ENCODE peak calls at places on chromosomes 16 and 17, in nine cellular contexts. One of them, this sample, is unnamed.

GRCh38 chr17:5033352-5034015 is 1.7 kb downstream of the SLC52A1 start:
- DNase-seq in NCI-H1092 treated with DMSO at 0.1 percent for 48 hours: no peak
- DNase-seq in sciatic nerve: no peak
- DNase-seq in ACHN: no peak
- DNase-seq in RPMI7951: no peak
- DNase-seq in posterior vena cava: no peak
- DNase-seq in stimulated activated CD4-positive, alpha-beta T cell treated with anti-CD3 and anti-CD28 coated beads, Interleukin-4, amount 100 ng/mL, for 4 hours: no peak
- DNase-seq in AG04450: no peak
- DNase-seq in HT1080: no peak
- DNase-seq in this sample: no peak

GRCh38 chr16:86681440-86681838 is 103.1 kb downstream of the FOXL1 start:
- DNase-seq in NCI-H1092 treated with DMSO at 0.1 percent for 48 hours: no peak
- DNase-seq in sciatic nerve: no peak
- DNase-seq in ACHN: no peak
- DNase-seq in RPMI7951: peak
- DNase-seq in posterior vena cava: peak
- DNase-seq in stimulated activated CD4-positive, alpha-beta T cell treated with anti-CD3 and anti-CD28 coated beads, Interleukin-4, amount 100 ng/mL, for 4 hours: no peak
- DNase-seq in AG04450: no peak
- DNase-seq in HT1080: no peak
- DNase-seq in this sample: no peak

GRCh38 chr17:4999429-5000093 is 1.8 kb downstream of the KIF1C start:
- DNase-seq in NCI-H1092 treated with DMSO at 0.1 percent for 48 hours: no peak
- DNase-seq in sciatic nerve: no peak
- DNase-seq in ACHN: no peak
- DNase-seq in RPMI7951: no peak
- DNase-seq in posterior vena cava: peak
- DNase-seq in stimulated activated CD4-positive, alpha-beta T cell treated with anti-CD3 and anti-CD28 coated beads, Interleukin-4, amount 100 ng/mL, for 4 hours: no peak
- DNase-seq in AG04450: no peak
- DNase-seq in HT1080: no peak
- DNase-seq in this sample: no peak

GRCh38 chr16:47815655-47816054 is 340.1 kb downstream of the ABCC12 start:
- DNase-seq in NCI-H1092 treated with DMSO at 0.1 percent for 48 hours: no peak
- DNase-seq in sciatic nerve: no peak
- DNase-seq in ACHN: no peak
- DNase-seq in RPMI7951: peak
- DNase-seq in posterior vena cava: no peak
- DNase-seq in stimulated activated CD4-positive, alpha-beta T cell treated with anti-CD3 and anti-CD28 coated beads, Interleukin-4, amount 100 ng/mL, for 4 hours: no peak
- DNase-seq in AG04450: no peak
- DNase-seq in HT1080: peak
- DNase-seq in this sample: no peak

GRCh38 chr16:84281077-84281476 is 13.6 kb upstream of the WFDC1 start:
- DNase-seq in NCI-H1092 treated with DMSO at 0.1 percent for 48 hours: no peak
- DNase-seq in sciatic nerve: no peak
- DNase-seq in ACHN: peak
- DNase-seq in RPMI7951: peak
- DNase-seq in posterior vena cava: no peak
- DNase-seq in stimulated activated CD4-positive, alpha-beta T cell treated with anti-CD3 and anti-CD28 coated beads, Interleukin-4, amount 100 ng/mL, for 4 hours: no peak
- DNase-seq in AG04450: no peak
- DNase-seq in HT1080: no peak
- DNase-seq in this sample: no peak

GRCh38 chr17:47320879-47321502 is 2.8 kb upstream of the EFCAB13 start:
- DNase-seq in NCI-H1092 treated with DMSO at 0.1 percent for 48 hours: no peak
- DNase-seq in sciatic nerve: no peak
- DNase-seq in ACHN: no peak
- DNase-seq in RPMI7951: no peak
- DNase-seq in posterior vena cava: no peak
- DNase-seq in stimulated activated CD4-positive, alpha-beta T cell treated with anti-CD3 and anti-CD28 coated beads, Interleukin-4, amount 100 ng/mL, for 4 hours: no peak
- DNase-seq in AG04450: no peak
- DNase-seq in HT1080: no peak
- DNase-seq in this sample: no peak

GRCh38 chr16:3101018-3101840 is 2.1 kb upstream of the ZSCAN10 start:
- DNase-seq in NCI-H1092 treated with DMSO at 0.1 percent for 48 hours: peak
- DNase-seq in sciatic nerve: no peak
- DNase-seq in ACHN: peak
- DNase-seq in RPMI7951: no peak
- DNase-seq in posterior vena cava: no peak
- DNase-seq in stimulated activated CD4-positive, alpha-beta T cell treated with anti-CD3 and anti-CD28 coated beads, Interleukin-4, amount 100 ng/mL, for 4 hours: peak
- DNase-seq in AG04450: no peak
- DNase-seq in HT1080: no peak
- DNase-seq in this sample: no peak

GRCh38 chr17:38872671-38873385 is 3.0 kb downstream of the LASP1 start:
- DNase-seq in NCI-H1092 treated with DMSO at 0.1 percent for 48 hours: no peak
- DNase-seq in sciatic nerve: no peak
- DNase-seq in ACHN: no peak
- DNase-seq in RPMI7951: no peak
- DNase-seq in posterior vena cava: no peak
- DNase-seq in stimulated activated CD4-positive, alpha-beta T cell treated with anti-CD3 and anti-CD28 coated beads, Interleukin-4, amount 100 ng/mL, for 4 hours: no peak
- DNase-seq in AG04450: no peak
- DNase-seq in HT1080: no peak
- DNase-seq in this sample: no peak

GRCh38 chr16:68451656-68452055 is 3.3 kb upstream of the SMPD3 start:
- DNase-seq in NCI-H1092 treated with DMSO at 0.1 percent for 48 hours: no peak
- DNase-seq in sciatic nerve: no peak
- DNase-seq in ACHN: no peak
- DNase-seq in RPMI7951: no peak
- DNase-seq in posterior vena cava: no peak
- DNase-seq in stimulated activated CD4-positive, alpha-beta T cell treated with anti-CD3 and anti-CD28 coated beads, Interleukin-4, amount 100 ng/mL, for 4 hours: no peak
- DNase-seq in AG04450: no peak
- DNase-seq in HT1080: no peak
- DNase-seq in this sample: no peak

GRCh38 chr16:31528726-31529397 is 1.2 kb downstream of the AHSP start:
- DNase-seq in NCI-H1092 treated with DMSO at 0.1 percent for 48 hours: no peak
- DNase-seq in sciatic nerve: no peak
- DNase-seq in ACHN: peak
- DNase-seq in RPMI7951: no peak
- DNase-seq in posterior vena cava: no peak
- DNase-seq in stimulated activated CD4-positive, alpha-beta T cell treated with anti-CD3 and anti-CD28 coated beads, Interleukin-4, amount 100 ng/mL, for 4 hours: no peak
- DNase-seq in AG04450: no peak
- DNase-seq in HT1080: no peak
- DNase-seq in this sample: no peak

GRCh38 chr16:69381231-69381630 is 4.6 kb downstream of the TERF2 start:
- DNase-seq in NCI-H1092 treated with DMSO at 0.1 percent for 48 hours: no peak
- DNase-seq in sciatic nerve: peak
- DNase-seq in ACHN: no peak
- DNase-seq in RPMI7951: no peak
- DNase-seq in posterior vena cava: no peak
- DNase-seq in stimulated activated CD4-positive, alpha-beta T cell treated with anti-CD3 and anti-CD28 coated beads, Interleukin-4, amount 100 ng/mL, for 4 hours: no peak
- DNase-seq in AG04450: no peak
- DNase-seq in HT1080: no peak
- DNase-seq in this sample: no peak

GRCh38 chr16:47779201-47780016 is 318.3 kb downstream of the PHKB start:
- DNase-seq in NCI-H1092 treated with DMSO at 0.1 percent for 48 hours: no peak
- DNase-seq in sciatic nerve: no peak
- DNase-seq in ACHN: peak
- DNase-seq in RPMI7951: peak
- DNase-seq in posterior vena cava: no peak
- DNase-seq in stimulated activated CD4-positive, alpha-beta T cell treated with anti-CD3 and anti-CD28 coated beads, Interleukin-4, amount 100 ng/mL, for 4 hours: peak
- DNase-seq in AG04450: no peak
- DNase-seq in HT1080: peak
- DNase-seq in this sample: no peak

GRCh38 chr17:28796062-28796461 is 46.5 kb downstream of the FAM222B start:
- DNase-seq in NCI-H1092 treated with DMSO at 0.1 percent for 48 hours: no peak
- DNase-seq in sciatic nerve: no peak
- DNase-seq in ACHN: no peak
- DNase-seq in RPMI7951: no peak
- DNase-seq in posterior vena cava: no peak
- DNase-seq in stimulated activated CD4-positive, alpha-beta T cell treated with anti-CD3 and anti-CD28 coated beads, Interleukin-4, amount 100 ng/mL, for 4 hours: no peak
- DNase-seq in AG04450: no peak
- DNase-seq in HT1080: no peak
- DNase-seq in this sample: no peak

GRCh38 chr16:87344931-87345631 is 27.9 kb upstream of the C16orf95 start:
- DNase-seq in NCI-H1092 treated with DMSO at 0.1 percent for 48 hours: no peak
- DNase-seq in sciatic nerve: no peak
- DNase-seq in ACHN: no peak
- DNase-seq in RPMI7951: no peak
- DNase-seq in posterior vena cava: no peak
- DNase-seq in stimulated activated CD4-positive, alpha-beta T cell treated with anti-CD3 and anti-CD28 coated beads, Interleukin-4, amount 100 ng/mL, for 4 hours: peak
- DNase-seq in AG04450: no peak
- DNase-seq in HT1080: no peak
- DNase-seq in this sample: no peak

GRCh38 chr17:3796822-3797170 is 4.2 kb downstream of the ITGAE start:
- DNase-seq in NCI-H1092 treated with DMSO at 0.1 percent for 48 hours: no peak
- DNase-seq in sciatic nerve: no peak
- DNase-seq in ACHN: no peak
- DNase-seq in RPMI7951: no peak
- DNase-seq in posterior vena cava: no peak
- DNase-seq in stimulated activated CD4-positive, alpha-beta T cell treated with anti-CD3 and anti-CD28 coated beads, Interleukin-4, amount 100 ng/mL, for 4 hours: no peak
- DNase-seq in AG04450: no peak
- DNase-seq in HT1080: no peak
- DNase-seq in this sample: no peak

GRCh38 chr17:80559688-80560290 is 15.2 kb downstream of the RPTOR start:
- DNase-seq in NCI-H1092 treated with DMSO at 0.1 percent for 48 hours: no peak
- DNase-seq in sciatic nerve: no peak
- DNase-seq in ACHN: peak
- DNase-seq in RPMI7951: no peak
- DNase-seq in posterior vena cava: no peak
- DNase-seq in stimulated activated CD4-positive, alpha-beta T cell treated with anti-CD3 and anti-CD28 coated beads, Interleukin-4, amount 100 ng/mL, for 4 hours: no peak
- DNase-seq in AG04450: peak
- DNase-seq in HT1080: peak
- DNase-seq in this sample: no peak

GRCh38 chr16:21263640-21264211 is 14.4 kb downstream of the CRYM start:
- DNase-seq in NCI-H1092 treated with DMSO at 0.1 percent for 48 hours: peak
- DNase-seq in sciatic nerve: no peak
- DNase-seq in ACHN: peak
- DNase-seq in RPMI7951: peak
- DNase-seq in posterior vena cava: no peak
- DNase-seq in stimulated activated CD4-positive, alpha-beta T cell treated with anti-CD3 and anti-CD28 coated beads, Interleukin-4, amount 100 ng/mL, for 4 hours: no peak
- DNase-seq in AG04450: peak
- DNase-seq in HT1080: no peak
- DNase-seq in this sample: no peak

GRCh38 chr17:19574956-19575355 is 41.3 kb downstream of the SLC47A1 start:
- DNase-seq in NCI-H1092 treated with DMSO at 0.1 percent for 48 hours: no peak
- DNase-seq in sciatic nerve: no peak
- DNase-seq in ACHN: no peak
- DNase-seq in RPMI7951: no peak
- DNase-seq in posterior vena cava: no peak
- DNase-seq in stimulated activated CD4-positive, alpha-beta T cell treated with anti-CD3 and anti-CD28 coated beads, Interleukin-4, amount 100 ng/mL, for 4 hours: no peak
- DNase-seq in AG04450: no peak
- DNase-seq in HT1080: no peak
- DNase-seq in this sample: no peak

GRCh38 chr17:29760279-29760721 is 137.6 kb upstream of the CORO6 start:
- DNase-seq in NCI-H1092 treated with DMSO at 0.1 percent for 48 hours: no peak
- DNase-seq in sciatic nerve: no peak
- DNase-seq in ACHN: peak
- DNase-seq in RPMI7951: peak
- DNase-seq in posterior vena cava: no peak
- DNase-seq in stimulated activated CD4-positive, alpha-beta T cell treated with anti-CD3 and anti-CD28 coated beads, Interleukin-4, amount 100 ng/mL, for 4 hours: peak
- DNase-seq in AG04450: no peak
- DNase-seq in HT1080: peak
- DNase-seq in this sample: no peak

GRCh38 chr16:87062569-87063442 is 254.4 kb downstream of the C16orf95 start:
- DNase-seq in NCI-H1092 treated with DMSO at 0.1 percent for 48 hours: peak
- DNase-seq in sciatic nerve: peak
- DNase-seq in ACHN: peak
- DNase-seq in RPMI7951: peak
- DNase-seq in posterior vena cava: peak
- DNase-seq in stimulated activated CD4-positive, alpha-beta T cell treated with anti-CD3 and anti-CD28 coated beads, Interleukin-4, amount 100 ng/mL, for 4 hours: peak
- DNase-seq in AG04450: no peak
- DNase-seq in HT1080: peak
- DNase-seq in this sample: no peak

GRCh38 chr17:1997587-1998425 is 27.3 kb downstream of the RTN4RL1 start:
- DNase-seq in NCI-H1092 treated with DMSO at 0.1 percent for 48 hours: peak
- DNase-seq in sciatic nerve: no peak
- DNase-seq in ACHN: peak
- DNase-seq in RPMI7951: no peak
- DNase-seq in posterior vena cava: no peak
- DNase-seq in stimulated activated CD4-positive, alpha-beta T cell treated with anti-CD3 and anti-CD28 coated beads, Interleukin-4, amount 100 ng/mL, for 4 hours: no peak
- DNase-seq in AG04450: no peak
- DNase-seq in HT1080: no peak
- DNase-seq in this sample: no peak

GRCh38 chr16:19437280-19437679 is 19.6 kb downstream of the TMC5 start:
- DNase-seq in NCI-H1092 treated with DMSO at 0.1 percent for 48 hours: no peak
- DNase-seq in sciatic nerve: no peak
- DNase-seq in ACHN: no peak
- DNase-seq in RPMI7951: no peak
- DNase-seq in posterior vena cava: no peak
- DNase-seq in stimulated activated CD4-positive, alpha-beta T cell treated with anti-CD3 and anti-CD28 coated beads, Interleukin-4, amount 100 ng/mL, for 4 hours: no peak
- DNase-seq in AG04450: no peak
- DNase-seq in HT1080: no peak
- DNase-seq in this sample: no peak

GRCh38 chr16:87959391-87959968 is 8.2 kb downstream of the BANP start:
- DNase-seq in NCI-H1092 treated with DMSO at 0.1 percent for 48 hours: no peak
- DNase-seq in sciatic nerve: no peak
- DNase-seq in ACHN: no peak
- DNase-seq in RPMI7951: no peak
- DNase-seq in posterior vena cava: no peak
- DNase-seq in stimulated activated CD4-positive, alpha-beta T cell treated with anti-CD3 and anti-CD28 coated beads, Interleukin-4, amount 100 ng/mL, for 4 hours: no peak
- DNase-seq in AG04450: no peak
- DNase-seq in HT1080: no peak
- DNase-seq in this sample: no peak

GRCh38 chr17:45311762-45312476 is 4.9 kb downstream of the MAP3K14 start:
- DNase-seq in NCI-H1092 treated with DMSO at 0.1 percent for 48 hours: peak
- DNase-seq in sciatic nerve: no peak
- DNase-seq in ACHN: peak
- DNase-seq in RPMI7951: peak
- DNase-seq in posterior vena cava: no peak
- DNase-seq in stimulated activated CD4-positive, alpha-beta T cell treated with anti-CD3 and anti-CD28 coated beads, Interleukin-4, amount 100 ng/mL, for 4 hours: peak
- DNase-seq in AG04450: no peak
- DNase-seq in HT1080: peak
- DNase-seq in this sample: no peak